ENCODE peak calls at places on chromosomes 1 and 21, in nine cellular contexts. L, O, B, W, V, F, Y, R and J are unnamed samples.

GRCh38 chr1:92030701-92031107 is 919 bp downstream of the EPHX4 start:
- DNase-seq in L (no peak), O (no peak), B (no peak), W (peak), V (no peak), F (peak), Y (peak), R (peak), J (peak)

GRCh38 chr1:62826892-62827291 is 43.0 kb downstream of the ATG4C start:
- DNase-seq in L (no peak), O (no peak), B (no peak), W (no peak), V (no peak), F (no peak), Y (no peak), R (no peak), J (no peak)

GRCh38 chr1:162682013-162682419 is 49.8 kb downstream of the DDR2 start:
- DNase-seq in L (no peak), O (peak), B (no peak), W (no peak), V (no peak), F (no peak), Y (no peak), R (no peak), J (no peak)

GRCh38 chr1:178388398-178389161 is 108.2 kb downstream of the CLEC20A start:
- DNase-seq in L (no peak), O (no peak), B (no peak), W (no peak), V (peak), F (no peak), Y (no peak), R (no peak), J (no peak)

GRCh38 chr1:40130892-40131291 is 30.3 kb upstream of the RLF start:
- DNase-seq in L (no peak), O (no peak), B (no peak), W (no peak), V (no peak), F (no peak), Y (no peak), R (no peak), J (no peak)

GRCh38 chr1:57770772-57771171 is 346.9 kb upstream of the DAB1 start:
- DNase-seq in L (no peak), O (no peak), B (no peak), W (no peak), V (no peak), F (peak), Y (no peak), R (no peak), J (peak)

GRCh38 chr1:94926365-94926914 is 470 bp downstream of the CNN3 start:
- DNase-seq in L (peak), O (peak), B (peak), W (peak), V (peak), F (peak), Y (peak), R (no peak), J (peak)

GRCh38 chr21:45164124-45164511 is 89.7 kb downstream of the ADARB1 start:
- DNase-seq in L (no peak), O (no peak), B (no peak), W (no peak), V (no peak), F (no peak), Y (no peak), R (no peak), J (no peak)

GRCh38 chr1:3064296-3064850 is 4.6 kb upstream of the PRDM16 start:
- DNase-seq in L (no peak), O (no peak), B (peak), W (no peak), V (no peak), F (no peak), Y (no peak), R (no peak), J (no peak)

GRCh38 chr1:239306426-239306825 is 79.9 kb upstream of the CHRM3 start:
- DNase-seq in L (no peak), O (no peak), B (no peak), W (no peak), V (no peak), F (peak), Y (no peak), R (no peak), J (no peak)

GRCh38 chr1:172185206-172185605 is 235.3 kb upstream of the C1orf105 start:
- DNase-seq in L (no peak), O (no peak), B (no peak), W (no peak), V (no peak), F (no peak), Y (no peak), R (no peak), J (no peak)

GRCh38 chr1:3015269-3015635 is 6.0 kb upstream of the ACTRT2 start:
- DNase-seq in L (peak), O (no peak), B (no peak), W (no peak), V (no peak), F (no peak), Y (no peak), R (no peak), J (no peak)

GRCh38 chr1:30385246-30385940 is 338.0 kb downstream of the MATN1 start:
- DNase-seq in L (no peak), O (no peak), B (no peak), W (no peak), V (peak), F (no peak), Y (no peak), R (no peak), J (no peak)

GRCh38 chr1:68442822-68443556 is 6.8 kb downstream of the RPE65 start:
- DNase-seq in L (no peak), O (peak), B (no peak), W (peak), V (peak), F (peak), Y (peak), R (peak), J (peak)

GRCh38 chr1:234538930-234539649 is 60.1 kb upstream of the TARBP1 start:
- DNase-seq in L (peak), O (peak), B (no peak), W (no peak), V (no peak), F (no peak), Y (no peak), R (no peak), J (no peak)

GRCh38 chr1:53107570-53108322 is 34.7 kb downstream of the SLC1A7 start:
- DNase-seq in L (no peak), O (no peak), B (no peak), W (no peak), V (peak), F (no peak), Y (peak), R (peak), J (peak)

GRCh38 chr1:97632075-97632474 is 288.8 kb downstream of the DPYD start:
- DNase-seq in L (no peak), O (no peak), B (no peak), W (no peak), V (no peak), F (peak), Y (no peak), R (peak), J (no peak)

GRCh38 chr1:63600248-63600647 is 7.0 kb downstream of the PGM1 start:
- DNase-seq in L (no peak), O (no peak), B (no peak), W (no peak), V (no peak), F (no peak), Y (no peak), R (no peak), J (peak)

GRCh38 chr21:20445971-20446370 is 552.2 kb upstream of the NCAM2 start:
- DNase-seq in L (no peak), O (no peak), B (no peak), W (no peak), V (no peak), F (no peak), Y (no peak), R (no peak), J (no peak)

GRCh38 chr1:59015708-59016107 is 231.9 kb upstream of the JUN start:
- DNase-seq in L (no peak), O (no peak), B (no peak), W (no peak), V (peak), F (no peak), Y (no peak), R (peak), J (peak)

GRCh38 chr1:7470904-7471638 is 300.0 kb upstream of the VAMP3 start:
- DNase-seq in L (peak), O (peak), B (peak), W (no peak), V (no peak), F (no peak), Y (no peak), R (peak), J (no peak)

GRCh38 chr1:89633745-89634625 is 1.1 kb downstream of the LRRC8C start:
- DNase-seq in L (peak), O (peak), B (no peak), W (no peak), V (peak), F (peak), Y (peak), R (no peak), J (peak)

GRCh38 chr1:201930137-201930536 is 16.2 kb downstream of the LMOD1 start:
- DNase-seq in L (no peak), O (no peak), B (no peak), W (no peak), V (no peak), F (no peak), Y (no peak), R (no peak), J (no peak)

GRCh38 chr1:200474633-200475032 is 64.8 kb upstream of the ZNF281 start:
- DNase-seq in L (no peak), O (no peak), B (no peak), W (no peak), V (no peak), F (no peak), Y (no peak), R (no peak), J (no peak)

GRCh38 chr1:185632659-185633428 is 101.3 kb upstream of the HMCN1 start:
- DNase-seq in L (no peak), O (no peak), B (peak), W (no peak), V (no peak), F (no peak), Y (no peak), R (no peak), J (peak)

GRCh38 chr1:95206514-95206913 is 27.5 kb upstream of the RWDD3 start:
- DNase-seq in L (no peak), O (no peak), B (no peak), W (no peak), V (no peak), F (no peak), Y (no peak), R (no peak), J (no peak)